ENCODE peak calls at places on chromosomes 12 and 14, in six cellular contexts. V is fibroblast of lung, L is mammary epithelial cell, E is K562, S is H9, X is colonic mucosa. N is an unnamed sample.

GRCh38 chr12:95731519-95731958 is 59.0 kb downstream of the NTN4 start:
- DNase-seq in V (no peak), L (no peak), E (no peak), S (no peak), X (no peak), N (no peak)

GRCh38 chr12:69419701-69420100 is 50.5 kb upstream of the FRS2 start:
- DNase-seq in V (no peak), L (no peak), E (no peak), S (no peak), X (no peak), N (no peak)

GRCh38 chr12:132952371-132953162 is 3.5 kb downstream of the ZNF605 start:
- DNase-seq in V (no peak), L (no peak), E (no peak), S (no peak), X (no peak), N (no peak)

GRCh38 chr14:76022991-76023390 is 37.4 kb downstream of the IFT43 start:
- DNase-seq in V (no peak), L (peak; percentile 32), E (no peak), S (no peak), X (no peak), N (no peak)

GRCh38 chr14:52369305-52369781 is 55.2 kb downstream of the PTGER2 start:
- DNase-seq in V (peak; percentile 94), L (peak; percentile 90), E (no peak), S (no peak), X (no peak), N (peak; percentile 58)

GRCh38 chr14:75825147-75825592 is 156.6 kb downstream of the TGFB3 start:
- DNase-seq in V (peak; percentile 41), L (no peak), E (no peak), S (no peak), X (no peak), N (no peak)

GRCh38 chr12:130157998-130158774 is 4.1 kb upstream of the FZD10 start:
- DNase-seq in V (no peak), L (no peak), E (no peak), S (no peak), X (no peak), N (no peak)

GRCh38 chr14:86865934-86866333 is 1127.0 kb downstream of the GALC start:
- DNase-seq in V (no peak), L (no peak), E (no peak), S (peak; percentile 34), X (no peak), N (no peak)

GRCh38 chr12:106954462-106955376 is 988 bp upstream of the TMEM263 start:
- DNase-seq in V (peak; percentile 34), L (peak; percentile 9), E (peak; percentile 50), S (peak; percentile 43), X (peak; percentile 32), N (no peak)

GRCh38 chr12:94184995-94185711 is 36.8 kb downstream of the PLXNC1 start:
- DNase-seq in V (no peak), L (no peak), E (no peak), S (no peak), X (peak; percentile 74), N (no peak)
- H3K9ac ChIP-seq in V (no peak overlapping the region), L (no peak overlapping the region), E (no peak overlapping the region), S (no peak overlapping the region), X (no peak overlapping the region), N (no peak overlapping the region)

GRCh38 chr14:59511916-59512530 is 27.7 kb downstream of the JKAMP start:
- DNase-seq in V (no peak), L (no peak), E (peak; percentile 27), S (peak; percentile 71), X (no peak), N (no peak)
- TF ChIP-seq CTCF in V (peak; percentile 54), L (peak; percentile 28), E (peak; percentile 49), S (peak; percentile 85), X (peak; percentile 26), N (peak; percentile 42)

DNA sequence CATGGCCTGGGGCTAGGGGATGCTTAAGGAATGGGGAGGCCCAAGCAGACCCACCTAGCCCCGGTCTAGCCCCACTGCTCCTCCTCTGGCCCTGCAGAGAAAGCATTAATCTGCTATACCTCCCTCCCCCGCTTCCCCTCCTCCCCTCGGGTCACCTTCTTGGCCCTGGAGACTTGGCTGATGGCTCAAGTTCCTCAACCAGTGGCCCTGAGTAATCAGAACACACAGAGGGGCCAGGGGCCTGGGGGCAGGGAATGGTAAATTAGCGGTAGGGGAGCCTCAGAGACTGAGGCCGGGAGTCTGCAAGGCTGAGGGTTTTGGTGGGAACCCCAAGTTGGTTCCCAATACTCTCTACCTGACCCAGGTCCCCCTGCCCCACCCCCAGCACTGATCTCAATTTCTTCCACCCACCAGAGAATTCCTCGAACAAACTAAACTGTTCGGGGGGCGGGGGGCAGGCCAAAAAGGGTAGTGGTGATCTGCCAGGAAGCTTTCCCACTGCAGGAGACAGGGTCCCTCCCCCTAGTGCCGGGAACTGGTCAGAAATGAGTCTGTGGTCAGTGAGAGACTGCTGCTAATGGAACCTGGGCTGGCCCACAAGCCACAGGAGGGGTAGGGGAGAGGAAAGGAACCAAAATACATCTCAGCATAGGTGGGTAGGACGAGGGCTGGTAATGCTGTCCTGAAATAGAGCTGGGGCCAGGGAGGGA is 12.8 kb upstream of the SMARCD1 start:
- DNase-seq in V (no peak), L (no peak), E (peak; percentile 39), S (no peak), X (no peak), N (no peak)
- H3K9ac ChIP-seq in V (no peak overlapping the region), L (no peak overlapping the region), E (peak overlapping the region; percentile 39), S (no peak overlapping the region), X (no peak overlapping the region), N (no peak overlapping the region)

DNA sequence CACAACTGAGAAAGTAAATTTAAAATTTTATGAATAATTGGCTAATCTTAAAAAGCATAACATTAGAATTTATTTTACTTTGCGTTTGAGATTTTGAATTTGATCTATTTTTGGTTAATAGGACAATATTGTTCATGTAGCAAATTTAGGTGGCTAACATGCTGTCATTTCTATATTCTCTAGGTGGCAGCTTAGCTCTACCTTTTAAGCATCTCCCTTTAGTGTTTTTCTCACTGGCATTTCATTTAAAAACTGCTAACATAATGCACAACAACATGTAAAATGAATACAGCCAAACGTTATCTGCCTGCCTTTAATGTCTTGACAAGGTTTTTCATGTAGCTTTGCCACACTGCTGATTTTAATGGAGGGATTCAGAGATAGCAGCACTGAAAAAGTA is 272.3 kb upstream of the FBXO33 start:
- DNase-seq in V (no peak), L (no peak), E (no peak), S (no peak), X (no peak), N (no peak)
- TF ChIP-seq CTCF in V (no peak), L (no peak), E (no peak), S (no peak), X (no peak), N (no peak)

DNA sequence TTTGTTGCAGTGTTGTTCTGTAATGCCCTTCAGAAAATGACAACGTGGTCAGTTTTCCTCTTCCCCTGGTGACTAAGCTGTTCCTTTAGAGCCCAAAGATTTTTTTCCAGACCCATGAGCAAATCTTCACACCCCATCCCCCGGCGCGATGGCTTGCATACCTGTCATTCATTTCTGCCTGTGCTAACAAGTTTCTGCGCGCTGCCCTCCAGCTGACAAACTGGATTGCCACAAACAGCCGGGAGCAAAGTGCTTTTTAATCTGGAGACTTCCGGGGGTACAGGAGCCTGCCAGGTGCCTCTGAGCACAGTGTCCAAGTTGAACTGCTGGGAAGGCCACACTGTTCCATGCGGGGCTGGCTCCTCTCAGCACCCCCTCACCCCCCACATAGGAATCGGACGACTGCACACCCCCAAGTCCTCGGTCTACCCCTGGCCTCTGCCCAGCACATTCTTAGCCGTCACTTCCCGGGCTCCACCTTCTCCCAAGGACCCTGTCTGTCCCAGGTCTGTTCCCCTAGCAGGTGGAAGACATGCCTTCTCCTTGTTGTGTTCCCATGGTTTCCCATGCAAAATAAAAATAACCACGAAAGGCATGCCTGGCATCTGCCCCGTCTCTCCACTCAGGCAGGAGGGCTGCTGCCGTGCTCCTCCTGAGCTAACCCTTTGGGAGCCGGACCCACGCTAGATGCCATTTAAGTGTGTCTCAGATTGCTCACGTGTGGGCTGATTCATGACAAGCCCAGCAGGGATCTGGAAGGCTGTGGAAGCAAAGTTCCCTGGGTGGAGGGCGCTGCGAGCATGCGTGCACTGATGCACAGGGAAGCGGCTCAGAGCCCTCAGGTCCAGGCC is 14.1 kb downstream of the RILPL1 start:
- DNase-seq in V (peak; percentile 85), L (peak; percentile 94), E (no peak), S (peak; percentile 56), X (no peak), N (peak; percentile 77)
- H3K9ac ChIP-seq in V (no peak overlapping the region), L (peak overlapping the region; percentile 30), E (peak overlapping the region; percentile 32), S (no peak overlapping the region), X (no peak overlapping the region), N (peak overlapping the region; percentile 77)

DNA sequence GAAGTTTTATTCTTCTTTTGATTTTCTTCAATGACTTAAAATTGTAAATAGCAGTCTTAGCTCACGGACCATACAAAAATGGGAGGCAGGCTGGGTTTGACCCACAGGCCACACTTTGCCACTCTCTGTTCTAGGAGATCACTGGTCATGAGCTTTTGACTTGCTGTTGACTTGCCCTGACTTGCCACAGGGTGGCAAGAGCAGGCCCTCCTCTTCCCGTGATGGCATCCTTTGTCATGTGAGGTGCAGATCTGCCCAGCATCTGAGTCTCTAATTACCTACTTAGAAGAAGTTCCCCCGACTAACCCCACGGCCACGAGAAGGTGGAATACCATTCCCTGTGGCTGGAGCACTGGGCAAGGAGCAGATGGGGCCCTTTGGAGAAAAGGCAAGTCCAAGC is 81.0 kb upstream of the SCAF11 start:
- DNase-seq in V (no peak), L (peak; percentile 60), E (no peak), S (no peak), X (no peak), N (no peak)
- TF ChIP-seq CTCF in V (no peak), L (no peak), E (no peak), S (no peak), X (no peak), N (no peak)

GRCh38 chr12:50971946-50972345 is 19.6 kb downstream of the HIGD1C start:
- DNase-seq in V (no peak), L (no peak), E (no peak), S (no peak), X (no peak), N (no peak)
- H3K9ac ChIP-seq in V (no peak overlapping the region), L (no peak overlapping the region), E (no peak overlapping the region), S (no peak overlapping the region), X (no peak overlapping the region), N (no peak overlapping the region)

DNA sequence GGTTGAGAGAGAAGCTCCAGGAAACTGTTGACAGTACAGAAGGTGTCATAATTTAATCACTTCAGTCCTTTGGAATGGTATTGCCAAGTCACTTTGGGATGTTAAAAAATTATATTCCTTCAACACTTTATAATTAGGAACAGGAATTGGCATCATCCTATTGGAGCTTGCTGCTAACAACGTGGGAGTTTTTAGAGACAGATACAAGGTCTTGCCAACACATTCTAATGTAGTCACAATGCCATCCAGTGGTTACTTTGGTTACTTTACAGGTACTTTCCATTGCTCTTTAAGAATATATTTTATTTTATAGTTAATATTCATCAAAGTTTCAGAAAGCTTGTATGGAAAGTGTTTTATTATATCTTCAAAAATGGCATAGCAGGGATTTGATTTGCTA is 310.1 kb downstream of the SYT1 start:
- DNase-seq in V (peak; percentile 71), L (peak; percentile 36), E (no peak), S (no peak), X (no peak), N (no peak)
- TF ChIP-seq CTCF in V (peak; percentile 10), L (peak; percentile 12), E (no peak), S (peak; percentile 51), X (no peak), N (no peak)